ENCODE peak calls at places on chromosomes 3 and 15, in seven cellular contexts. O is thoracic aorta, X is ascending aorta, B is left lung, C is DND-41, E is H1, J is body of pancreas. A is an unnamed sample.

GRCh38 chr3:45489730-45490309 is 101.4 kb downstream of the LARS2 start:
- DNase-seq in O (no peak), X (no peak), B (no peak), C (no peak), E (no peak), J (no peak), A (no peak)

GRCh38 chr15:84588053-84588874 is 12.5 kb upstream of the ZSCAN2 start:
- DNase-seq in O (peak; percentile 55), X (peak; percentile 36), B (peak; percentile 90), C (peak; percentile 83), E (peak; percentile 94), J (peak; percentile 92), A (peak; percentile 77)

GRCh38 chr3:38138347-38139190 is at the start of gene MYD88:
- DNase-seq in O (peak; percentile 45), X (peak; percentile 44), B (peak; percentile 90), C (peak; percentile 89), E (peak; percentile 85), J (peak; percentile 75), A (peak; percentile 82)

GRCh38 chr3:132317229-132317948 is at the start of gene ACP3:
- DNase-seq in O (no peak), X (no peak), B (peak; percentile 77), C (peak; percentile 8), E (no peak), J (peak; percentile 67), A (no peak)

GRCh38 chr3:102200126-102200525 is 234.7 kb upstream of the ZPLD1 start:
- DNase-seq in O (no peak), X (no peak), B (no peak), C (no peak), E (no peak), J (no peak), A (no peak)

GRCh38 chr3:182979719-182980191 is 583 bp downstream of the DCUN1D1 start:
- DNase-seq in O (no peak), X (no peak), B (peak; percentile 38), C (peak; percentile 51), E (peak; percentile 74), J (peak; percentile 40), A (peak; percentile 3)

GRCh38 chr3:139308156-139309017 is 35.4 kb upstream of the MRPS22 start:
- DNase-seq in O (no peak), X (no peak), B (no peak), C (no peak), E (no peak), J (no peak), A (no peak)

GRCh38 chr15:31867536-31868442 is 162.5 kb upstream of the CHRNA7 start:
- DNase-seq in O (no peak), X (no peak), B (no peak), C (peak; percentile 24), E (peak; percentile 79), J (peak; percentile 72), A (peak; percentile 58)

GRCh38 chr3:129249284-129250065 is at the start of gene COPG1:
- DNase-seq in O (peak; percentile 33), X (peak; percentile 53), B (peak; percentile 85), C (peak; percentile 90), E (peak; percentile 90), J (peak; percentile 91), A (peak; percentile 88)

GRCh38 chr15:88681610-88682221 is 42.9 kb downstream of the ISG20 start:
- DNase-seq in O (no peak), X (no peak), B (no peak), C (no peak), E (peak; percentile 40), J (peak; percentile 47), A (no peak)

GRCh38 chr15:65867244-65867643 is 2.0 kb upstream of the RAB11A start:
- DNase-seq in O (no peak), X (no peak), B (no peak), C (no peak), E (no peak), J (no peak), A (no peak)

GRCh38 chr15:92082217-92082843 is 228.8 kb downstream of the SLCO3A1 start:
- DNase-seq in O (no peak), X (no peak), B (peak; percentile 49), C (peak; percentile 67), E (peak; percentile 88), J (peak; percentile 53), A (peak; percentile 24)

GRCh38 chr3:183253364-183253960 is 409 bp downstream of the B3GNT5 start:
- DNase-seq in O (no peak), X (no peak), B (peak; percentile 78), C (no peak), E (peak; percentile 71), J (peak; percentile 66), A (no peak)

GRCh38 chr3:41162981-41163380 is 36.3 kb upstream of the CTNNB1 start:
- DNase-seq in O (no peak), X (no peak), B (no peak), C (no peak), E (no peak), J (no peak), A (no peak)

GRCh38 chr3:41158947-41159346 is 40.4 kb upstream of the CTNNB1 start:
- DNase-seq in O (no peak), X (no peak), B (peak; percentile 45), C (no peak), E (no peak), J (peak; percentile 14), A (no peak)

GRCh38 chr3:41162541-41162940 is 36.8 kb upstream of the CTNNB1 start:
- DNase-seq in O (no peak), X (no peak), B (no peak), C (no peak), E (no peak), J (no peak), A (no peak)

GRCh38 chr3:41163399-41163798 is 35.9 kb upstream of the CTNNB1 start:
- DNase-seq in O (no peak), X (no peak), B (no peak), C (no peak), E (no peak), J (no peak), A (no peak)

DNA sequence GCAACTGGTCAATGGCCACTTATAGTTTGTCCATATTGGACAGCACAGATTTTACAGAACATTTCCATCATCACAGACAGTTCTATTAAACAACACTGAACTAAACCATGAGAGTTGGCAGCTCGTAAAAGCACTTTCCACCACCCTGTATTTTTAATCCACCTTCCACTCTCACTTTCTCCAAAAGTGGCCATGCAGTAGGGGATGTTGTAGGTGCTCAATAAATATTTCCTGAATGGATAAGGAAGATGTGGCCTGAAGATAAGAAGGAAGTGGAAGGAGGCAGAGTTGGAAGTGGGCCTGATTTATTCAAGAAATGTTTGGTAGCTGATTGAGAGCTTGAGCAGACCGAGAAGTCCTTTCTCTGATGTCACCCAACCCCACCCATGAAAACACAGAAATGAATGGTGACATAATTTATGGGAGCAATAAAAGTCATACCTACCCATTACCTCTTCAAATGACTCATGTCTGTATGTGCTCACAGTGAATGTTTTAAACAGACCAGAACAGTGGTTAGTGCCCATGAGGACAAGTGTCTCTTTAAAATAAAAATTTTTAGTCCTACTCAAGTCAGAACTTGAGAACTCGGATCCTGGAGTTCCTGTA is 39.6 kb upstream of the CTNNB1 start:
- DNase-seq in O (no peak), X (no peak), B (no peak), C (no peak), E (no peak), J (no peak), A (no peak)
- H3K4me3 ChIP-seq in O (no peak overlapping the region), X (no peak overlapping the region), B (no peak overlapping the region), C (no peak overlapping the region), E (no peak overlapping the region), J (no peak overlapping the region), A (no peak overlapping the region)

GRCh38 chr3:13339833-13340232 is 80.3 kb downstream of the NUP210 start:
- DNase-seq in O (no peak), X (no peak), B (no peak), C (no peak), E (no peak), J (no peak), A (no peak)
- H3K36me3 ChIP-seq in O (no peaks in the 10 kb centered on the region), X (no peaks in the 10 kb centered on the region), B (no peaks in the 10 kb centered on the region), C (peaks cover 89% of the 10 kb centered on the region), E (peaks cover 4% of the 10 kb centered on the region), J (peaks cover 2% of the 10 kb centered on the region), A (peaks cover 80% of the 10 kb centered on the region)

DNA sequence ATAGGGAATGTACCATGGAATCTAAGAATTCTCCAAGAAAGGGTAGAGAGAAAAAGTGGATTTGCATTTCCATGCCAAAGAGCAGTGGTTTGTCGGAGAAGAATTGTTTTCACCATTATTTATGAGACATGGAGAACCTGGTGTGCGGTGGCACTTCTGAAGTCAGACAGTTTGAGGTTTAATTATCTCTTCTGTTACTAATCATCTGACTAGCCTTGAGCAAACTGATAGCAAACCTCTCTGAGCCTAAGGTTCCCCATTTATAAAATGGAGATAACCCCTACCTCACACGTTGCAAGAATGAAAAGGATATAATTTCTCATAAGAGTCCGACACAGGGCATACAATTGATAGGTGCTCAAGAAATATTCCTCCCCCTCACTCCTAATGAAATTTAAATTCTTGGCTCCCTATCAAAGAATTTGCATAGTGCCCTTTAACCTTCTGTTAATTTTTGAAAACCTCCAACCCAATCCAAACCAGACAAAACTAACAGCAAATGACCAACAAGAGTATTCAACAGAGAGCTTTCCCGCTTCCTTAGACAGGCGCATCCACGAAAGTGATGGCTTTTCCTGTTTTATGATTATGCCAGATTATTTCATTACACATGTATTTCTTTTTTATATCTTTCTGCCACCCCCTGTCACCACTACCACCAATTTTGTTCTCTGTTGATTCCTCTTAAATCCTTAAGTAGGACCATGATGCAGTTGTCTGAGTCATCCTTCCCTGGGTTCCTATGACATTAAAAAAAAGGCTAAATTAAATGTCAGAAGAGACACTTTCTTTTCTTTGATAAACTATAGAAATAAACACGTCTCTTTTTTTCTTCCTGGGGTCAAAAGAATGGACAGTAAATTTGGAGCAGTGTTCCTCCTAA is 28.5 kb downstream of the TMEM212 start:
- DNase-seq in O (no peak), X (no peak), B (no peak), C (no peak), E (no peak), J (no peak), A (no peak)
- H3K4me3 ChIP-seq in O (no peak overlapping the region), X (no peak overlapping the region), B (no peak overlapping the region), C (no peak overlapping the region), E (no peak overlapping the region), J (no peak overlapping the region), A (no peak overlapping the region)

GRCh38 chr15:43187544-43188155 is 2.4 kb downstream of the CCNDBP1 start:
- DNase-seq in O (no peak), X (no peak), B (no peak), C (no peak), E (no peak), J (no peak), A (peak; percentile 31)
- H3K36me3 ChIP-seq in O (peaks cover 35% of the 10 kb centered on the region), X (peaks cover 33% of the 10 kb centered on the region), B (no peaks in the 10 kb centered on the region), C (peaks cover 40% of the 10 kb centered on the region), E (no peaks in the 10 kb centered on the region), J (peaks cover 14% of the 10 kb centered on the region), A (peaks cover 35% of the 10 kb centered on the region)

DNA sequence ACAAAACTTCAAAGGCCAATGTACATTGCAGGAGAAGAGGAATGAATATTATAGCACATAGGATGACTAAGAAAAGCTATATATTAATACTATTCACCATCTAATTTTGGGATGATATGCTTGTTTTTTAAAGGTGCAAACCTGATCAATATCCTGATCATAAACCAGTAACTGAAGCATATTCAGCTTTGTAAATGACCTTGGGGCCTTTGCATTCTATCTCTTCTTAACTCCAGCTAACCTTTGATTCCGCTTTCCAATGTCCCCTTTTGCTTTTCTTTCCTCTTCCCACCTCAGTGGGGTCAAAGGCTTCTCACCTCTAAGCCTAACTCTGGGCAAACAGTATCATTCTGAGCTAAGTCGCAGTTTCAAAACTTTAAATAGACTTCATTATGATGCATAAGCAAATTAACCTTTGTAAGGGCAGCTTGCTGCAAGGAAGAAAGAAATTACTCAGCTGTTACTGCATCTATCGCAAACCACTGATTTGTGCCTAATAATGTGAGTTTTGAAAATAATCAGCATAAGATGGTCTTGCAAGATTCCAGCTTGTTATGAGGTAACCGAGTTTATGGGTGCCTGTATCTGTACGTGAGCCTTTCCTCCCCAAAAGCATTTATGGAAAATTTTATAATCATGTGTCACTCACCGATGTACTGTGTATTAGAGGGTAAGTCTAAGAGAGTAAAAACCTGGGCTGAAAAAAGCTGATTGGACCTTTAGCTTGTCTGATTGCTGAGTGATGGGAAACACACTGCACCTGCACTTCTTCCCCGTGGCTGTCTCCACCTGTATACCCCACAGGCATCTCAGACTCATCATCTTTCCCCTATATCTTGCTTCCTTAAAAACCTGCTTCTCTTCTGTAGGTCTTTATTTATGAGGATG is 116.8 kb downstream of the TPRG1 start:
- DNase-seq in O (no peak), X (no peak), B (no peak), C (no peak), E (no peak), J (no peak), A (no peak)
- H3K4me3 ChIP-seq in O (no peak overlapping the region), X (no peak overlapping the region), B (no peak overlapping the region), C (no peak overlapping the region), E (no peak overlapping the region), J (no peak overlapping the region), A (no peak overlapping the region)